ENCODE peak calls at places on chromosome 7, in seven cellular contexts. H, D, V, S, Z, W and B are unnamed samples.

GRCh38 chr7:79692015-79692414 is 238.5 kb upstream of the MAGI2 start:
- DNase-seq in H (peak), D (peak), V (peak), S (peak), Z (peak), W (no peak), B (peak)

GRCh38 chr7:44867073-44867990 is 18.0 kb downstream of the PURB start:
- DNase-seq in H (peak), D (peak), V (peak), S (peak), Z (peak), W (no peak), B (peak)

GRCh38 chr7:23256731-23257130 is 10.2 kb downstream of the GPNMB start:
- DNase-seq in H (no peak), D (no peak), V (no peak), S (no peak), Z (no peak), W (no peak), B (no peak)

GRCh38 chr7:114658188-114658587 is 243.6 kb downstream of the FOXP2 start:
- DNase-seq in H (no peak), D (no peak), V (no peak), S (no peak), Z (no peak), W (no peak), B (no peak)

GRCh38 chr7:92042056-92042737 is 92.1 kb downstream of the CYP51A1 start:
- DNase-seq in H (no peak), D (no peak), V (no peak), S (no peak), Z (no peak), W (no peak), B (no peak)

GRCh38 chr7:24750441-24751055 is 6.7 kb downstream of the GSDME start:
- DNase-seq in H (no peak), D (no peak), V (peak), S (no peak), Z (peak), W (no peak), B (peak)

GRCh38 chr7:140640727-140641531 is at the start of gene DENND2A:
- DNase-seq in H (peak), D (peak), V (peak), S (no peak), Z (peak), W (peak), B (peak)

GRCh38 chr7:76315372-76315771 is 12.9 kb downstream of the HSPB1 start:
- DNase-seq in H (no peak), D (no peak), V (no peak), S (no peak), Z (no peak), W (no peak), B (no peak)

GRCh38 chr7:98630770-98631169 is 13.7 kb downstream of the NPTX2 start:
- DNase-seq in H (no peak), D (no peak), V (no peak), S (no peak), Z (no peak), W (no peak), B (no peak)

GRCh38 chr7:85685901-85686300 is 499.0 kb upstream of the SEMA3D start:
- DNase-seq in H (peak), D (peak), V (no peak), S (peak), Z (peak), W (no peak), B (peak)

GRCh38 chr7:24827027-24827426 is 69.8 kb upstream of the GSDME start:
- DNase-seq in H (no peak), D (no peak), V (no peak), S (peak), Z (no peak), W (no peak), B (no peak)

GRCh38 chr7:42247301-42247700 is 10.3 kb upstream of the GLI3 start:
- DNase-seq in H (peak), D (peak), V (peak), S (no peak), Z (peak), W (no peak), B (peak)

GRCh38 chr7:79968894-79969293 is 165.7 kb upstream of the GNAI1 start:
- DNase-seq in H (no peak), D (no peak), V (no peak), S (no peak), Z (no peak), W (no peak), B (no peak)

GRCh38 chr7:139741239-139741638 is 36.6 kb downstream of the HIPK2 start:
- DNase-seq in H (no peak), D (no peak), V (no peak), S (no peak), Z (no peak), W (no peak), B (no peak)

GRCh38 chr7:30041526-30042269 is 13.5 kb downstream of the PLEKHA8 start:
- DNase-seq in H (peak), D (peak), V (no peak), S (no peak), Z (peak), W (no peak), B (no peak)

GRCh38 chr7:37481722-37482288 is 33.1 kb upstream of the ELMO1 start:
- DNase-seq in H (no peak), D (no peak), V (no peak), S (no peak), Z (no peak), W (no peak), B (no peak)

GRCh38 chr7:129864042-129864441 is 88.7 kb downstream of the UBE2H start:
- DNase-seq in H (peak), D (peak), V (peak), S (no peak), Z (no peak), W (no peak), B (peak)

GRCh38 chr7:2698581-2699288 is 10.7 kb downstream of the AMZ1 start:
- DNase-seq in H (no peak), D (no peak), V (no peak), S (no peak), Z (no peak), W (no peak), B (no peak)

GRCh38 chr7:151754688-151755130 is 122.2 kb downstream of the PRKAG2 start:
- DNase-seq in H (no peak), D (no peak), V (no peak), S (no peak), Z (no peak), W (no peak), B (no peak)

GRCh38 chr7:36048141-36048901 is 104.7 kb upstream of the EEPD1 start:
- DNase-seq in H (peak), D (peak), V (peak), S (peak), Z (peak), W (peak), B (peak)

GRCh38 chr7:129530881-129531391 is 28.6 kb downstream of the SMKR1 start:
- DNase-seq in H (peak), D (peak), V (peak), S (peak), Z (peak), W (no peak), B (peak)

GRCh38 chr7:66502230-66503035 is 126.2 kb upstream of the KCTD7 start:
- DNase-seq in H (no peak), D (no peak), V (no peak), S (no peak), Z (no peak), W (peak), B (no peak)
- TF ChIP-seq CTCF in H (no peak), D (peak), V (peak), S (no peak), Z (peak), W (peak), B (peak)

GRCh38 chr7:66642186-66642585 is 13.5 kb downstream of the KCTD7 start:
- DNase-seq in H (no peak), D (no peak), V (no peak), S (no peak), Z (no peak), W (peak), B (no peak)

GRCh38 chr7:66640802-66641525 is 12.3 kb downstream of the KCTD7 start:
- DNase-seq in H (no peak), D (no peak), V (no peak), S (peak), Z (no peak), W (no peak), B (no peak)

GRCh38 chr7:66639773-66640172 is 11.1 kb downstream of the KCTD7 start:
- DNase-seq in H (no peak), D (no peak), V (no peak), S (no peak), Z (no peak), W (no peak), B (no peak)

GRCh38 chr7:66641526-66641871 is 12.8 kb downstream of the KCTD7 start:
- DNase-seq in H (no peak), D (no peak), V (no peak), S (no peak), Z (no peak), W (no peak), B (no peak)

GRCh38 chr7:66638309-66639099 is 9.8 kb downstream of the KCTD7 start:
- DNase-seq in H (no peak), D (no peak), V (no peak), S (no peak), Z (no peak), W (no peak), B (no peak)
- TF ChIP-seq CTCF in H (no peak), D (no peak), V (no peak), S (no peak), Z (no peak), W (no peak), B (no peak)

GRCh38 chr7:49791089-49791741 is 17.8 kb downstream of the VWC2 start:
- DNase-seq in H (no peak), D (no peak), V (no peak), S (peak), Z (no peak), W (peak), B (no peak)
- TF ChIP-seq CTCF in H (no peak), D (no peak), V (no peak), S (peak), Z (no peak), W (peak), B (no peak)

DNA sequence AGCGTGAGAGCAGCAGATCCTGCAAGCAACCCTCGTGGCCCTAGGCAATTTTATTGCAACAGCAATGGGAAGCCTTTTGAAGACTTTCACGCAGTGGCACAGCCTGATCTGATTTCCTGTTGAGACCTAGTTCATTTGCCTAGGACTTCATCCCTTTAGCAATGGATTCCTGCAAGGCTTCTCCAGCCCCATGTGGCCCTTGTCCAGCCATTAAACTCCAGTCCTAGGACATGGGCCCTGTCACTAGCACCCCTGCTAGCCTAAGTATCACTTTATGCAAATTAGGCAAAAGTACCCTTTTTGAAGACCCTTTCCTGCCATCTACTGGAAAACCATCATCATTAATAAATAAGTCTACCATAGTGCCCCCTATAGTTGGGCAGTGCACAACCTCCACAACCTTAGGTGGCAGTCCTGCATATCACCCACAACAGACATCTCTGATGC is 379.4 kb downstream of the GALNT17 start:
- DNase-seq in H (no peak), D (no peak), V (no peak), S (no peak), Z (no peak), W (no peak), B (no peak)
- TF ChIP-seq CTCF in H (peak), D (no peak), V (no peak), S (no peak), Z (peak), W (no peak), B (no peak)

GRCh38 chr7:143258830-143259229 is 4.4 kb upstream of the GSTK1 start:
- DNase-seq in H (no peak), D (peak), V (no peak), S (no peak), Z (peak), W (no peak), B (peak)
- TF ChIP-seq CTCF in H (no peak), D (no peak), V (no peak), S (no peak), Z (no peak), W (no peak), B (no peak)